ENCODE peak calls at places on chromosomes 6 and 20, in eight cellular contexts. R is lower lobe of right lung, V is tibial artery, F is upper lobe of right lung, G is fibroblast of lung, S is A673, D is heart left ventricle, E is small intestine. B is an unnamed sample.

GRCh38 chr6:106084106-106084963 is 1.8 kb upstream of the PRDM1 start:
- DNase-seq in R (no peak), V (no peak), F (no peak), G (peak; percentile 93), S (peak; percentile 71), D (no peak), E (peak; percentile 33), B (no peak)

GRCh38 chr6:166152660-166153059 is 15.0 kb downstream of the TBXT start:
- DNase-seq in R (no peak), V (no peak), F (no peak), G (no peak), S (no peak), D (no peak), E (no peak), B (no peak)

GRCh38 chr6:3453410-3453809 is 3.4 kb downstream of the SLC22A23 start:
- DNase-seq in R (no peak), V (no peak), F (no peak), G (no peak), S (no peak), D (no peak), E (peak; percentile 36), B (no peak)

GRCh38 chr20:40563296-40563950 is 125.6 kb downstream of the MAFB start:
- DNase-seq in R (peak; percentile 86), V (no peak), F (peak; percentile 86), G (peak; percentile 85), S (peak; percentile 33), D (no peak), E (peak; percentile 98), B (peak; percentile 54)

GRCh38 chr20:48283470-48284110 is 498.3 kb upstream of the SULF2 start:
- DNase-seq in R (peak; percentile 51), V (peak; percentile 46), F (peak; percentile 68), G (peak; percentile 94), S (no peak), D (peak; percentile 42), E (peak; percentile 58), B (no peak)

GRCh38 chr20:916125-916799 is at the start of gene ANGPT4:
- DNase-seq in R (no peak), V (no peak), F (no peak), G (no peak), S (no peak), D (no peak), E (no peak), B (no peak)

GRCh38 chr6:133833905-133834304 is 55.0 kb upstream of the TCF21 start:
- DNase-seq in R (no peak), V (no peak), F (no peak), G (peak; percentile 80), S (peak; percentile 46), D (peak; percentile 21), E (no peak), B (no peak)

GRCh38 chr20:16123623-16124022 is 449.6 kb downstream of the KIF16B start:
- DNase-seq in R (no peak), V (no peak), F (no peak), G (no peak), S (no peak), D (no peak), E (no peak), B (no peak)

GRCh38 chr6:40642837-40643236 is 55.7 kb upstream of the LRFN2 start:
- DNase-seq in R (no peak), V (no peak), F (no peak), G (no peak), S (no peak), D (no peak), E (no peak), B (no peak)

GRCh38 chr6:168381726-168382458 is 59.1 kb upstream of the SMOC2 start:
- DNase-seq in R (no peak), V (no peak), F (peak; percentile 53), G (no peak), S (no peak), D (no peak), E (no peak), B (no peak)

GRCh38 chr6:168385858-168386735 is 54.9 kb upstream of the SMOC2 start:
- DNase-seq in R (no peak), V (no peak), F (peak; percentile 46), G (no peak), S (no peak), D (no peak), E (no peak), B (no peak)

GRCh38 chr6:168385380-168385779 is 55.6 kb upstream of the SMOC2 start:
- DNase-seq in R (no peak), V (no peak), F (no peak), G (no peak), S (peak; percentile 12), D (no peak), E (no peak), B (no peak)

GRCh38 chr6:168383062-168383854 is 57.7 kb upstream of the SMOC2 start:
- DNase-seq in R (no peak), V (no peak), F (no peak), G (no peak), S (no peak), D (no peak), E (no peak), B (no peak)

DNA sequence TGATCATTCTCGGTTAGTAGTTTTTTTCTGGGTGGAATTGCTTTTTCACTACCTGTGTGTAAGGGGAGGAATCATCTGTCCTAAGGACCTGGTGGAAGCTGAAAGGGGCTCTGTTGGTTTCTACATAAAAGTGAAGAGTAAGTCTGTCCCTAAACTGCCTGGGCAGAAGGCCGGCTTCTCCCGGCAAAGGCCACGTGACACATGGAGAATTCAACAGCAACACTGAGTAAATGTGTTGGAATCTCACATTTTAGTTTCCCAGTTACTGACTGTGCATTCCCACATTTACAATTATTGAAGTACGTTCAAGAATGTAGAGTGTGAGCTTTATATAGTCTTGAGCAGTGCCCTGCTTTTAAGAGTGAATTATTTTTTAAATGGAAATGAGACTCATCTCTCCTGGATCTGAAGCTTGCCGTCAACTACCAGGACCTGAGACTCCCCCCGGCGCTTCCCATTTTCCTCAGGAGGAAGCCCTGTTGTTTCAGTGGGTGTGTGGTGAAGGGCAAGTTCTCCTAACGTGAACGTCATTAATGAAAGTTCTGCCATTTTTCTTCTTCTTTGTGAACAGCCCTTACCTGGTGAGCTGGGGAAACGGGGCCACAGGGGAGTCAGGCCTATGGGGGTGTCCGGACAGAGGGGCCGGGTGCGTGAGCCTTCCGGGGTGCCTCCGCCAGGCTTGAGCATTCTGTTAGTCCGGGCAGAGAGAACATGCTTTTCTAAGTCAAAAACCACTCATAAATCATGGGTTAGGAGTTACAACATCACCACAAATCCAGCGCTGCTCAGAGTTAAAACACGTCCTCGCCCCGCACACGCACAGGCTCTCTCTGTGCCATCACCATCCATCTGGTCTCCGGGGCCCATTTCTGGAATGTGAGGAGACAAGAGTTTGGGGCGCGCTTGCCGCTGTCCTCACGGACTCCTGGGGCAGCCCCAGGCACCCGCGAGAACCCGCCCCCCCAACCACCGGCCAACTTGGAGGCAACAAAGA is 56.6 kb upstream of the SMOC2 start:
- DNase-seq in R (no peak), V (no peak), F (no peak), G (no peak), S (no peak), D (no peak), E (no peak), B (no peak)
- H3K4me1 ChIP-seq in R (no peaks in the 10 kb centered on the region), V (peaks cover 20% of the 10 kb centered on the region), F (no peaks in the 10 kb centered on the region), G (no peaks in the 10 kb centered on the region), S (no peaks in the 10 kb centered on the region), D (no peaks in the 10 kb centered on the region), E (no peaks in the 10 kb centered on the region), B (no peaks in the 10 kb centered on the region)

GRCh38 chr6:170535002-170535401 is 18.1 kb downstream of the PSMB1 start:
- DNase-seq in R (no peak), V (no peak), F (no peak), G (no peak), S (no peak), D (no peak), E (peak; percentile 89), B (no peak)
- H3K36me3 ChIP-seq in R (peaks cover 91% of the 10 kb centered on the region), V (peaks cover 72% of the 10 kb centered on the region), F (peaks cover 76% of the 10 kb centered on the region), G (peaks cover 19% of the 10 kb centered on the region), S (peaks cover 75% of the 10 kb centered on the region), D (peaks cover 86% of the 10 kb centered on the region), E (peaks cover 22% of the 10 kb centered on the region), B (no peaks in the 10 kb centered on the region)

GRCh38 chr6:52539607-52540006 is 37.3 kb downstream of the TRAM2 start:
- DNase-seq in R (no peak), V (no peak), F (no peak), G (no peak), S (no peak), D (no peak), E (no peak), B (no peak)

GRCh38 chr6:52540286-52540902 is 36.5 kb downstream of the TRAM2 start:
- DNase-seq in R (no peak), V (no peak), F (no peak), G (no peak), S (no peak), D (no peak), E (no peak), B (no peak)

GRCh38 chr6:52538252-52538905 is 38.5 kb downstream of the TRAM2 start:
- DNase-seq in R (no peak), V (no peak), F (no peak), G (no peak), S (peak; percentile 91), D (no peak), E (no peak), B (no peak)

GRCh38 chr6:52537001-52537753 is 39.7 kb downstream of the TRAM2 start:
- DNase-seq in R (no peak), V (no peak), F (no peak), G (no peak), S (no peak), D (no peak), E (no peak), B (no peak)

DNA sequence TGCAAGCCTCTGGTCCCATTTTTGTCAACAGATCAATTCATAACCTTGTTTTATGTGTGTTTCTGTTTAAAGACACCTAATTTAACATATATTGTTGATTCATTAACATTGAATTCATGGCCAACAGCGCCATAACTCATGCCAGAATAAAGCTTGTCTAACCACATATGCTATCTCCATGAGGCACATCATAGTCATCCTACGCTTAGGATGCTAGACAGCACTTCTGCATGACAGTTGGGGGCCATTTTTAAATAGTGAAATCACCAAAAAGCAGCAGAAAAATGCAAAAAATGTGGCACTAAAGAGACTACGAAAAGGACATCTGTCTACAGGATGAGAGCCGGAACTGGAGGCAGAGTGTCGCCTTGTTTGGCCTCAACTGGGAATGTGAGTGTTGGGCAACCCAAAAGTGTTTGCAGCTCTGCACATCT is 37.9 kb downstream of the TRAM2 start:
- DNase-seq in R (no peak), V (no peak), F (no peak), G (no peak), S (peak; percentile 81), D (no peak), E (no peak), B (no peak)
- H3K4me1 ChIP-seq in R (peaks cover 43% of the 10 kb centered on the region), V (peaks cover 83% of the 10 kb centered on the region), F (peaks cover 25% of the 10 kb centered on the region), G (peaks cover 53% of the 10 kb centered on the region), S (peaks cover 65% of the 10 kb centered on the region), D (peaks cover 64% of the 10 kb centered on the region), E (peaks cover 12% of the 10 kb centered on the region), B (peaks cover 13% of the 10 kb centered on the region)

GRCh38 chr20:38520261-38520660 is 47.6 kb downstream of the RALGAPB start:
- DNase-seq in R (no peak), V (no peak), F (no peak), G (no peak), S (no peak), D (no peak), E (no peak), B (no peak)
- H3K36me3 ChIP-seq in R (peaks cover 89% of the 10 kb centered on the region), V (peaks cover 53% of the 10 kb centered on the region), F (peaks cover 84% of the 10 kb centered on the region), G (peaks cover 2% of the 10 kb centered on the region), S (peaks cover 29% of the 10 kb centered on the region), D (peaks cover 73% of the 10 kb centered on the region), E (peaks cover 21% of the 10 kb centered on the region), B (no peaks in the 10 kb centered on the region)

DNA sequence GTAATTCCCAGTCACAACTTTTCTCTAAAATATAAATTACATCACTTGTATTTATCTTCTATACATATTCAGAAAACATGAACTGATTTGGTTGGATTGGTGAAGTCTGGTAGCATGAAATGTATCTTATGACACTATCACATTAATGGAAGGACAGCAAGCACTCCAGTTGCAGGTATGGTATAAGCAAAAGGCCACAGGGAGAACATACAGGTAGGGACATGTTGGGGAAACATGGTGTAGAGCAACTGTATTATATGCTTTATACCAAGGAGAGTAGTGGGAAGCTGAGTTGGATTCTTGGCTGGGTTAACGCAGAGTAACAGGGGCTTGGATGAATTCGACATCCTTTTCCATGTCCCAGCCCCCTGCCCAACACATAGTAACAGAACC is 1.4 kb upstream of the VARS1 start:
- DNase-seq in R (no peak), V (no peak), F (no peak), G (no peak), S (no peak), D (no peak), E (no peak), B (no peak)
- H3K4me1 ChIP-seq in R (peaks cover 23% of the 10 kb centered on the region), V (peaks cover 39% of the 10 kb centered on the region), F (peaks cover 12% of the 10 kb centered on the region), G (no peaks in the 10 kb centered on the region), S (peaks cover 11% of the 10 kb centered on the region), D (peaks cover 31% of the 10 kb centered on the region), E (no peaks in the 10 kb centered on the region), B (peaks cover 13% of the 10 kb centered on the region)